ENCODE peak calls at places on chromosomes 5 and 9, in ten cellular contexts. A is transverse colon, X is tibial artery, M is endothelial cell of umbilical vein, P is adrenal gland, G is BE2C, T is fibroblast of lung, V is heart left ventricle, W is PC-9, Q is sigmoid colon. U is an unnamed sample. For H3K36me3, the result is how much of the 10 kb centered on the place peaks cover.

GRCh38 chr5:96468956-96469355 is 35.9 kb upstream of the PCSK1 start:
- DNase-seq in A (no peak), X (no peak), M (no peak), P (no peak), G (no peak), T (no peak), V (no peak), W (no peak), Q (no peak), U (no peak)

GRCh38 chr5:135944967-135945560 is 9.7 kb downstream of the LECT2 start:
- DNase-seq in A (peak), X (no peak), M (peak), P (peak), G (peak), T (peak), V (peak), W (peak), Q (peak), U (no peak)

GRCh38 chr5:26121343-26121742 is 917.0 kb downstream of the CDH9 start:
- DNase-seq in A (no peak), X (no peak), M (no peak), P (no peak), G (peak), T (no peak), V (no peak), W (no peak), Q (no peak), U (no peak)

GRCh38 chr5:135155616-135156214 is 121.7 kb upstream of the PITX1 start:
- DNase-seq in A (no peak), X (no peak), M (no peak), P (no peak), G (no peak), T (no peak), V (no peak), W (no peak), Q (no peak), U (no peak)

GRCh38 chr5:67100301-67100700 is 96.3 kb downstream of the CD180 start:
- DNase-seq in A (no peak), X (no peak), M (no peak), P (no peak), G (no peak), T (no peak), V (no peak), W (no peak), Q (no peak), U (no peak)

GRCh38 chr9:3960661-3961144 is 339.2 kb downstream of the GLIS3 start:
- DNase-seq in A (no peak), X (no peak), M (no peak), P (no peak), G (no peak), T (peak), V (no peak), W (no peak), Q (no peak), U (no peak)

GRCh38 chr9:124743686-124744348 is 27.3 kb downstream of the NR6A1 start:
- DNase-seq in A (no peak), X (no peak), M (no peak), P (no peak), G (no peak), T (peak), V (no peak), W (no peak), Q (no peak), U (no peak)

GRCh38 chr5:179868541-179868940 is 9.9 kb upstream of the MRNIP start:
- DNase-seq in A (no peak), X (no peak), M (no peak), P (no peak), G (no peak), T (no peak), V (no peak), W (no peak), Q (peak), U (no peak)

GRCh38 chr9:16314476-16314875 is 556.0 kb downstream of the BNC2 start:
- DNase-seq in A (no peak), X (no peak), M (no peak), P (no peak), G (no peak), T (no peak), V (no peak), W (no peak), Q (peak), U (no peak)

GRCh38 chr9:72396247-72397091 is 31.5 kb upstream of the ZFAND5 start:
- DNase-seq in A (no peak), X (no peak), M (peak), P (no peak), G (no peak), T (peak), V (no peak), W (peak), Q (no peak), U (no peak)

GRCh38 chr5:176352116-176352878 is 9.3 kb downstream of the KIAA1191 start:
- DNase-seq in A (no peak), X (no peak), M (no peak), P (peak), G (no peak), T (peak), V (no peak), W (peak), Q (no peak), U (no peak)

GRCh38 chr5:153565822-153566221 is 75.4 kb downstream of the GRIA1 start:
- DNase-seq in A (no peak), X (no peak), M (peak), P (no peak), G (no peak), T (peak), V (no peak), W (no peak), Q (no peak), U (no peak)

GRCh38 chr5:73278693-73279092 is 105.7 kb downstream of the TMEM174 start:
- DNase-seq in A (no peak), X (no peak), M (no peak), P (no peak), G (no peak), T (no peak), V (no peak), W (peak), Q (no peak), U (no peak)

GRCh38 chr5:116652196-116652729 is 77.6 kb upstream of the SEMA6A start:
- DNase-seq in A (no peak), X (no peak), M (no peak), P (no peak), G (peak), T (peak), V (peak), W (no peak), Q (peak), U (peak)

GRCh38 chr5:170821257-170821800 is 37.8 kb downstream of the GABRP start:
- DNase-seq in A (no peak), X (no peak), M (no peak), P (no peak), G (no peak), T (no peak), V (no peak), W (peak), Q (no peak), U (no peak)

GRCh38 chr5:78698218-78698751 is 49.7 kb upstream of the LHFPL2 start:
- DNase-seq in A (no peak), X (peak), M (peak), P (no peak), G (no peak), T (peak), V (peak), W (no peak), Q (peak), U (no peak)

GRCh38 chr9:135971892-135972291 is 10.7 kb upstream of the UBAC1 start:
- DNase-seq in A (peak), X (no peak), M (no peak), P (no peak), G (no peak), T (no peak), V (no peak), W (peak), Q (peak), U (no peak)

DNA sequence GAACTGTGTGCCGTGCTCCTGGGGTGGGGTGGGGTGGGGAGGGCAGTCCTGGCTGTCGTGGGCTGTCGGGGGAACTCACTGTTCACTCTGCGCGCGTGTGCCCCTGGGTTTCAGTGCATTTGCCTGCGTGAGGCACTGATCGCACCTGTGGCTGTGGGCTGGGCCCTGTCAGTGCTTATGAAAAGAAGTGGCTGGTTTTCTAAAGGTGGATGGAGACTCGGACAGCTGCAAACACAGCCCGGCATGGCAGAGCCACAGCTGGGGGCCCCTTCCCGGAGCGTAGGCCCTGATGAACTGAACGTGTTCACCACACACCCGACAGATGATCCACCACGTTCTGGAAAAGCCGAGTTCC is 42.7 kb downstream of the NKD2 start:
- DNase-seq in A (no peak), X (no peak), M (no peak), P (no peak), G (no peak), T (no peak), V (no peak), W (no peak), Q (no peak), U (no peak)
- H3K36me3 ChIP-seq in A (under half), X (under half), M (under half), P (under half), G (under half), T (under half), V (under half), W (under half), Q (half or more), U (under half)

GRCh38 chr9:279674-280073 is 65.0 kb downstream of the DOCK8 start:
- DNase-seq in A (no peak), X (no peak), M (no peak), P (no peak), G (no peak), T (no peak), V (no peak), W (no peak), Q (no peak), U (no peak)
- H3K4me3 ChIP-seq in A (no peak), X (no peak), M (no peak), P (no peak), G (no peak), T (no peak), V (no peak), W (no peak), Q (no peak), U (no peak)

GRCh38 chr5:75681125-75681830 is 36.0 kb downstream of the POC5 start:
- DNase-seq in A (no peak), X (no peak), M (peak), P (no peak), G (no peak), T (peak), V (no peak), W (peak), Q (no peak), U (peak)
- TF ChIP-seq CTCF in A (peak), X (peak), M (peak), P (peak), G (peak), T (peak), V (peak), W (peak), Q (peak), U (peak)

GRCh38 chr5:112885001-112885400 is 23.9 kb downstream of the SRP19 start:
- DNase-seq in A (no peak), X (no peak), M (no peak), P (peak), G (no peak), T (no peak), V (no peak), W (no peak), Q (no peak), U (no peak)
- H3K36me3 ChIP-seq in A (under half), X (under half), M (under half), P (under half), G (under half), T (under half), V (half or more), W (under half), Q (half or more), U (under half)

GRCh38 chr5:181051841-181052525 is 11.9 kb downstream of the BTNL9 start:
- DNase-seq in A (no peak), X (no peak), M (no peak), P (no peak), G (no peak), T (no peak), V (no peak), W (no peak), Q (no peak), U (no peak)
- H3K4me3 ChIP-seq in A (peak), X (peak), M (no peak), P (no peak), G (no peak), T (no peak), V (peak), W (no peak), Q (no peak), U (peak)

DNA sequence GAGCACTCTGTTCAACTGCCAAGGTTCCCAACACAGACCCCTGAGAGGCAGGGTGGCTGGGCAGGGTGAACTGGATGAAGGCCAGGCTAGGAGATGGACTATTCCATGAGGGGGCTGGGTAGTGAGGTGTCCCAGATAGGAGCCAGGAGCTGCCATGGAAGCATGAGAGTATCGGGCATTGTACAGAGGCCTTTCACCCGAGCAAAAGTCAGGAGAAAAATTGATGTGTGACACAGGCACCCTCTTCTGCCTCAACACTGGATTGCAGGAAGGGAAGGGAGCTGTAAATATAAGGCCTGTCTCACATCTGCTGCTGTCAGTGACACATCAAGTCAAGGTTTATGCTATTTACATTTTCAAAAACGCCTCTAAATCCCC is 74.6 kb downstream of the UBAP1 start:
- DNase-seq in A (no peak), X (no peak), M (no peak), P (peak), G (peak), T (peak), V (peak), W (no peak), Q (peak), U (no peak)
- TF ChIP-seq CTCF in A (no peak), X (no peak), M (no peak), P (peak), G (peak), T (peak), V (peak), W (no peak), Q (no peak), U (no peak)

GRCh38 chr9:114450833-114451706 is 54.2 kb downstream of the WHRN start:
- DNase-seq in A (no peak), X (no peak), M (no peak), P (peak), G (no peak), T (no peak), V (no peak), W (no peak), Q (no peak), U (no peak)
- H3K36me3 ChIP-seq in A (under half), X (under half), M (under half), P (under half), G (under half), T (under half), V (under half), W (under half), Q (under half), U (under half)

GRCh38 chr9:129483467-129484324 is 137.2 kb downstream of the C9orf50 start:
- DNase-seq in A (peak), X (peak), M (peak), P (peak), G (peak), T (peak), V (peak), W (peak), Q (peak), U (no peak)
- H3K4me3 ChIP-seq in A (peak), X (peak), M (no peak), P (no peak), G (peak), T (peak), V (peak), W (peak), Q (peak), U (no peak)

GRCh38 chr5:126492939-126493338 is 69.7 kb downstream of the GRAMD2B start:
- DNase-seq in A (no peak), X (no peak), M (no peak), P (no peak), G (peak), T (peak), V (no peak), W (no peak), Q (no peak), U (no peak)
- TF ChIP-seq CTCF in A (peak), X (peak), M (no peak), P (peak), G (peak), T (peak), V (peak), W (no peak), Q (peak), U (peak)

U was measured in GM06990.